ENCODE peak calls at places on chromosomes 11 and 22, in seven cellular contexts. Z, N, Y, J, C, W and U are unnamed samples.

GRCh38 chr11:125358254-125358840 is 137.7 kb downstream of the FEZ1 start:
- DNase-seq in Y (no peak), J (no peak), N (no peak), Z (peak; percentile 24), C (no peak), W (peak; percentile 30), U (peak; percentile 53)

GRCh38 chr11:105236631-105237030 is 97.1 kb upstream of the CARD18 start:
- DNase-seq in W (peak; percentile 46), N (no peak), Y (no peak), J (no peak), Z (peak; percentile 20), C (peak; percentile 22), U (no peak)

GRCh38 chr11:14259186-14259784 is 99.7 kb downstream of the RRAS2 start:
- DNase-seq in W (no peak), Y (no peak), J (no peak), C (no peak), N (no peak), Z (no peak), U (no peak)

GRCh38 chr22:46752911-46753310 is 9.5 kb upstream of the TBC1D22A start:
- DNase-seq in Z (no peak), W (no peak), C (no peak), J (no peak), Y (no peak), N (no peak), U (no peak)

GRCh38 chr11:125950696-125951645 is 5.1 kb downstream of the VSIG10L2 start:
- DNase-seq in N (no peak), J (no peak), Y (no peak), C (no peak), W (no peak), Z (peak; percentile 4), U (no peak)

GRCh38 chr11:121757480-121758125 is 304.8 kb upstream of the SORL1-AS1 start:
- DNase-seq in Y (no peak), J (no peak), N (peak; percentile 20), Z (no peak), W (peak; percentile 4), C (no peak), U (no peak)

GRCh38 chr11:63680842-63681207 is 475 bp upstream of the RTN3 start:
- DNase-seq in N (no peak), J (no peak), C (no peak), Z (no peak), W (no peak), Y (no peak), U (no peak)

GRCh38 chr22:17999851-18000250 is 24.5 kb downstream of the MICAL3 start:
- DNase-seq in J (no peak), N (no peak), Y (no peak), W (no peak), Z (no peak), C (no peak), U (peak; percentile 70)

GRCh38 chr11:9461760-9462134 is 935 bp downstream of the ZNF143 start:
- DNase-seq in J (no peak), N (peak; percentile 49), C (no peak), W (peak; percentile 30), Z (peak; percentile 43), Y (no peak), U (peak; percentile 35)

GRCh38 chr22:40107756-40108437 is 69.8 kb upstream of the TNRC6B start:
- DNase-seq in N (no peak), Y (no peak), C (no peak), J (no peak), W (peak; percentile 82), Z (peak; percentile 42), U (peak; percentile 72)

GRCh38 chr22:32940736-32941135 is 117.4 kb downstream of the SYN3 start:
- DNase-seq in J (no peak), Y (no peak), C (no peak), W (no peak), N (no peak), Z (no peak), U (no peak)

GRCh38 chr11:439315-440064 is 2.3 kb downstream of the ANO9 start:
- DNase-seq in Z (no peak), C (no peak), W (no peak), J (no peak), N (no peak), Y (no peak), U (no peak)

GRCh38 chr22:26321469-26321913 is 107.6 kb upstream of the ASPHD2 start:
- DNase-seq in N (no peak), W (peak; percentile 93), C (peak; percentile 36), J (no peak), Z (peak; percentile 39), Y (no peak), U (peak; percentile 39)

GRCh38 chr22:22981670-22982571 is 88.4 kb upstream of the GNAZ start:
- DNase-seq in C (no peak), Y (no peak), J (no peak), Z (no peak), W (no peak), N (no peak), U (no peak)

GRCh38 chr22:43376765-43377485 is 33.8 kb upstream of the SCUBE1 start:
- DNase-seq in N (no peak), W (no peak), C (no peak), Z (no peak), J (no peak), Y (no peak), U (no peak)

GRCh38 chr11:120180571-120181445 is 30.0 kb upstream of the OAF start:
- DNase-seq in C (no peak), W (peak; percentile 45), Y (no peak), J (no peak), Z (peak; percentile 79), N (peak; percentile 42), U (peak; percentile 89)

GRCh38 chr22:37000676-37001534 is 18.3 kb downstream of the TST start:
- DNase-seq in N (no peak), C (no peak), W (no peak), Z (no peak), J (no peak), Y (no peak), U (no peak)

GRCh38 chr11:64298966-64299846 is 952 bp upstream of the CATSPERZ start:
- DNase-seq in Z (no peak), N (peak; percentile 21), J (no peak), C (no peak), W (no peak), Y (no peak), U (no peak)

GRCh38 chr11:100719809-100720221 is 32.7 kb downstream of the ARHGAP42 start:
- DNase-seq in Y (no peak), J (no peak), Z (peak; percentile 84), C (peak; percentile 52), W (peak; percentile 76), N (peak; percentile 96), U (peak; percentile 89)

GRCh38 chr11:107282195-107282594 is 175.4 kb downstream of the CWF19L2 start:
- DNase-seq in Z (no peak), J (no peak), C (no peak), Y (no peak), N (no peak), W (no peak), U (no peak)

GRCh38 chr22:40392618-40393017 is 22.2 kb downstream of the SGSM3 start:
- DNase-seq in C (no peak), J (no peak), W (no peak), N (peak; percentile 50), Y (no peak), Z (peak; percentile 60), U (no peak)

GRCh38 chr11:64853709-64854108 is 9.3 kb upstream of the CDC42BPG start:
- DNase-seq in J (no peak), W (no peak), C (no peak), Z (no peak), N (no peak), Y (no peak), U (no peak)

GRCh38 chr22:22185217-22185616 is 59.4 kb upstream of the VPREB1 start:
- DNase-seq in W (no peak), N (no peak), C (no peak), Y (no peak), Z (no peak), J (no peak), U (no peak)

GRCh38 chr11:60740573-60740972 is 16.1 kb downstream of the MS4A18 start:
- DNase-seq in Z (no peak), J (no peak), W (no peak), C (no peak), N (no peak), Y (no peak), U (peak; percentile 19)

GRCh38 chr22:40182231-40182835 is 4.6 kb downstream of the TNRC6B start:
- DNase-seq in N (peak; percentile 56), J (no peak), Z (no peak), Y (no peak), C (no peak), W (peak; percentile 53), U (peak; percentile 64)

GRCh38 chr11:68982134-68982533 is 1.3 kb upstream of the MRGPRD start:
- DNase-seq in W (no peak), C (no peak), J (no peak), N (no peak), Y (no peak), Z (no peak), U (no peak)

GRCh38 chr11:62398011-62398994 is 20.5 kb upstream of the SCGB1A1 start:
- DNase-seq in C (no peak), J (no peak), Y (no peak), W (peak; percentile 75), Z (peak; percentile 18), N (no peak), U (peak; percentile 16)

GRCh38 chr11:120532511-120533196 is 21.1 kb downstream of the GRIK4 start:
- DNase-seq in Z (peak; percentile 41), N (no peak), W (peak; percentile 41), J (no peak), C (no peak), Y (no peak), U (peak; percentile 46)